ENCODE peak calls at places on chromosomes 11 and 22, in seven cellular contexts. H, G, K, B, R, C and S are unnamed samples.

GRCh38 chr11:115503083-115503885 is 931 bp downstream of the CADM1 start:
- DNase-seq in H (peak), G (peak), K (peak), B (peak), R (peak), C (peak), S (peak)

GRCh38 chr22:31279327-31279669 is 13.0 kb downstream of the PIK3IP1 start:
- DNase-seq in H (no peak), G (no peak), K (no peak), B (no peak), R (no peak), C (no peak), S (no peak)

GRCh38 chr11:83007909-83008580 is 63.7 kb downstream of the RAB30 start:
- DNase-seq in H (no peak), G (peak), K (peak), B (no peak), R (peak), C (no peak), S (no peak)

GRCh38 chr22:41857160-41857859 is 24.4 kb downstream of the SREBF2 start:
- DNase-seq in H (no peak), G (no peak), K (peak), B (peak), R (peak), C (peak), S (peak)

GRCh38 chr11:112961751-112962747 is 829 bp downstream of the NCAM1 start:
- DNase-seq in H (no peak), G (peak), K (peak), B (no peak), R (no peak), C (no peak), S (peak)

GRCh38 chr11:95682552-95682951 is 107.0 kb downstream of the FAM76B start:
- DNase-seq in H (no peak), G (no peak), K (no peak), B (no peak), R (no peak), C (no peak), S (no peak)

GRCh38 chr11:18046116-18046777 is at the start of gene TPH1:
- DNase-seq in H (no peak), G (peak), K (peak), B (no peak), R (no peak), C (peak), S (peak)

GRCh38 chr11:798093-798713 is at the start of gene SLC25A22:
- DNase-seq in H (no peak), G (peak), K (peak), B (peak), R (peak), C (peak), S (peak)

GRCh38 chr22:26428515-26429457 is at the start of gene ASPHD2:
- DNase-seq in H (no peak), G (peak), K (peak), B (peak), R (peak), C (peak), S (peak)

GRCh38 chr22:43467571-43467970 is 55.8 kb downstream of the MPPED1 start:
- DNase-seq in H (no peak), G (no peak), K (no peak), B (no peak), R (no peak), C (no peak), S (no peak)

GRCh38 chr11:85118151-85118550 is 509.0 kb downstream of the DLG2 start:
- DNase-seq in H (no peak), G (no peak), K (no peak), B (no peak), R (no peak), C (peak), S (no peak)

GRCh38 chr11:31801298-31801702 is 9.8 kb downstream of the PAX6 start:
- DNase-seq in H (no peak), G (no peak), K (peak), B (no peak), R (no peak), C (no peak), S (no peak)

GRCh38 chr22:41700105-41700358 is 729 bp downstream of the MEI1 start:
- DNase-seq in H (no peak), G (no peak), K (no peak), B (no peak), R (no peak), C (no peak), S (no peak)

GRCh38 chr22:39349506-39349966 is 255 bp upstream of the SYNGR1 start:
- DNase-seq in H (no peak), G (peak), K (no peak), B (no peak), R (peak), C (no peak), S (no peak)

GRCh38 chr11:1570896-1571759 is 943 bp downstream of the DUSP8 start:
- DNase-seq in H (no peak), G (no peak), K (no peak), B (no peak), R (no peak), C (no peak), S (no peak)

GRCh38 chr11:10481567-10482349 is 26.7 kb downstream of the AMPD3 start:
- DNase-seq in H (no peak), G (no peak), K (no peak), B (no peak), R (no peak), C (no peak), S (no peak)

GRCh38 chr11:84965484-84965883 is 661.7 kb downstream of the DLG2 start:
- DNase-seq in H (no peak), G (no peak), K (peak), B (no peak), R (no peak), C (no peak), S (no peak)

GRCh38 chr11:12420706-12421105 is 43.3 kb downstream of the PARVA start:
- DNase-seq in H (no peak), G (no peak), K (no peak), B (no peak), R (no peak), C (no peak), S (no peak)

GRCh38 chr11:44760917-44761545 is 34.3 kb downstream of the TSPAN18 start:
- DNase-seq in H (peak), G (no peak), K (peak), B (peak), R (no peak), C (peak), S (peak)

GRCh38 chr22:23399367-23400285 is 180.5 kb downstream of the IGLL1 start:
- DNase-seq in H (no peak), G (no peak), K (no peak), B (no peak), R (no peak), C (no peak), S (no peak)

GRCh38 chr11:99841885-99842284 is 821.1 kb downstream of the CNTN5 start:
- DNase-seq in H (no peak), G (no peak), K (peak), B (no peak), R (no peak), C (no peak), S (no peak)

GRCh38 chr11:134760957-134761356 is 348.9 kb upstream of the B3GAT1 start:
- DNase-seq in H (no peak), G (no peak), K (no peak), B (no peak), R (no peak), C (no peak), S (no peak)